ENCODE peak calls at places on chromosome 11, in nine cellular contexts. L is kidney, Z is cardiac muscle cell, B is ascending aorta, R is breast epithelium, N is HFF-Myc, X is osteocyte, W is fibroblast of lung, A is sigmoid colon. M is an unnamed sample.

GRCh38 chr11:121236115-121237001 is 56.2 kb upstream of the SC5D start:
- DNase-seq in W (peak; percentile 85), R (no peak), Z (peak; percentile 15), L (no peak), N (no peak), B (no peak), X (no peak), A (no peak), M (no peak)

GRCh38 chr11:78080084-78080817 is 589 bp upstream of the NDUFC2 start:
- DNase-seq in R (peak; percentile 37), B (no peak), N (no peak), L (no peak), X (no peak), A (no peak), W (no peak), Z (peak; percentile 20), M (no peak)

GRCh38 chr11:67438121-67438902 is 830 bp upstream of the PTPRCAP start:
- DNase-seq in B (no peak), R (no peak), Z (no peak), A (no peak), X (no peak), L (peak; percentile 91), N (no peak), W (no peak), M (peak; percentile 55)

GRCh38 chr11:12680246-12680939 is 6.2 kb downstream of the TEAD1 start:
- DNase-seq in L (peak; percentile 93), A (peak; percentile 95), W (peak; percentile 97), Z (peak; percentile 95), X (peak; percentile 89), R (peak; percentile 88), N (peak; percentile 66), B (peak; percentile 43), M (no peak)

GRCh38 chr11:113488931-113489351 is 13.7 kb upstream of the DRD2 start:
- DNase-seq in X (no peak), Z (no peak), R (no peak), A (no peak), B (no peak), W (no peak), N (no peak), L (no peak), M (no peak)

GRCh38 chr11:66113132-66113856 is 43.2 kb downstream of the PACS1 start:
- DNase-seq in N (peak; percentile 53), A (no peak), R (no peak), B (no peak), Z (peak; percentile 68), L (no peak), W (peak; percentile 92), X (no peak), M (no peak)

GRCh38 chr11:73275381-73275750 is 3.2 kb downstream of the P2RY6 start:
- DNase-seq in X (no peak), N (no peak), W (no peak), L (no peak), R (peak; percentile 52), A (peak; percentile 46), B (no peak), Z (no peak), M (no peak)

GRCh38 chr11:119130662-119131061 is 9.3 kb downstream of the HINFP start:
- DNase-seq in W (peak; percentile 37), N (no peak), R (no peak), Z (peak; percentile 81), A (no peak), B (no peak), L (no peak), X (no peak), M (no peak)

GRCh38 chr11:64207247-64208085 is 945 bp downstream of the FERMT3 start:
- DNase-seq in X (no peak), B (peak; percentile 50), L (peak; percentile 93), R (no peak), Z (peak; percentile 84), A (peak; percentile 85), N (peak; percentile 55), W (peak; percentile 81), M (peak; percentile 73)

GRCh38 chr11:74487875-74488274 is 5.6 kb downstream of the LIPT2 start:
- DNase-seq in Z (no peak), X (peak; percentile 34), R (no peak), W (no peak), A (no peak), L (no peak), N (no peak), B (no peak), M (no peak)
- TF ChIP-seq CTCF in Z (peak; percentile 8), X (no peak), R (no peak), W (no peak), A (no peak), L (peak; percentile 16), N (peak; percentile 34), B (no peak), M (no peak)

GRCh38 chr11:2931771-2932738 is 2.8 kb upstream of the PHLDA2 start:
- DNase-seq in A (peak; percentile 64), X (no peak), Z (no peak), R (peak; percentile 50), L (peak; percentile 81), W (no peak), B (no peak), N (no peak), M (no peak)

GRCh38 chr11:2929511-2929879 is 275 bp upstream of the PHLDA2 start:
- DNase-seq in L (peak; percentile 92), W (peak; percentile 77), R (peak; percentile 65), N (no peak), B (no peak), Z (peak; percentile 76), X (peak; percentile 92), A (peak; percentile 72), M (peak; percentile 71)

GRCh38 chr11:2931416-2931746 is 2.2 kb upstream of the PHLDA2 start:
- DNase-seq in X (no peak), W (no peak), R (peak; percentile 45), Z (no peak), L (no peak), A (peak; percentile 60), N (no peak), B (no peak), M (no peak)

GRCh38 chr11:2929880-2930704 is 872 bp upstream of the PHLDA2 start:
- DNase-seq in N (no peak), A (peak; percentile 70), X (no peak), L (peak; percentile 83), B (no peak), Z (peak; percentile 33), R (peak; percentile 60), W (peak; percentile 53), M (no peak)

DNA sequence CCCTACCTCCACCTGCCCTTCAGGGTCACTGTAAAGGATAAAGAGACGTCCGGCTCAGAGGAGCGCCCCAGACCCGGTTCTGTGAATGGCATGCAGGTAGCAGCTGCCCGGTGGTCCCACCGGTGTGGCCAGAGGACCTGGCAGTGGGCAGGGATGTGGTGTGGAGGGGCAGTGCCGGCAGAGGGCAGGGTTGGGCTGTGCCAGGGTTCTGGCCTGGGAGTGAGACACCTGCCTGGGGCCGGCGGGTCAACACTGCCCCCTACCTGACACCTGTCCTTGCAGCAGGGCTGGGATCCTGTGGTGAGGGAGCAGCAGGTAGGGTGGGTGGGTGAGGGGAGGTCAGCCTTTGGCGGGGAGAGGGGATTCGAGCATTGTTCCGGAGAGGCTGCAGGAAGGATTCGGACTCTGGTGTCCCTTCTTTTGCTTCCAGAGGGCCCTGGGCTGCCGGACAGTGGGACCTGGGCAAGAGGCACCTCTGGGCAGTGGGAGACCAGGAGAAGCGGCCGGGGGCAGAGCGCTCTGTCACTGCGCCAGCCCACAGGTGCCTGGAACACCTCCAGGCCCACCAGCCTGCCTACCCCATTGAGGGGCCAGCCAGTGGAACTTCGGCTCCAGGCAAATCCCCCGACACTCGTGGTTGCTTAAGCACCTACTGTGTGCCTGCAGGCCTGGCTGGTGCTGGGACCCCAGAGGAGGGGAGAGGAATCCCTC is 1.6 kb upstream of the PHLDA2 start:
- DNase-seq in B (no peak), X (no peak), A (peak; percentile 71), L (peak; percentile 94), W (no peak), Z (peak; percentile 51), N (no peak), R (peak; percentile 93), M (no peak)
- TF ChIP-seq CTCF in B (peak; percentile 26), X (peak; percentile 71), A (no peak), L (peak; percentile 90), W (no peak), Z (peak; percentile 42), N (peak; percentile 60), R (peak; percentile 72), M (peak; percentile 30)

GRCh38 chr11:61511383-61511782 is 2.8 kb downstream of the LRRC10B start:
- DNase-seq in W (no peak), L (no peak), R (no peak), A (no peak), N (no peak), Z (no peak), X (no peak), B (no peak), M (no peak)
- TF ChIP-seq CTCF in W (no peak), L (no peak), R (no peak), A (no peak), N (no peak), Z (no peak), X (no peak), B (no peak), M (no peak)

GRCh38 chr11:61297341-61297740 is 2.2 kb upstream of the VWCE start:
- DNase-seq in B (no peak), W (peak; percentile 77), X (no peak), N (no peak), L (no peak), A (no peak), Z (no peak), R (no peak), M (no peak)

GRCh38 chr11:61293869-61294716 is 1.0 kb downstream of the VWCE start:
- DNase-seq in L (peak; percentile 87), N (no peak), W (peak; percentile 35), R (no peak), A (peak; percentile 85), B (no peak), X (peak; percentile 91), Z (peak; percentile 64), M (peak; percentile 19)

GRCh38 chr11:61297741-61298140 is 2.6 kb upstream of the VWCE start:
- DNase-seq in A (peak; percentile 78), B (no peak), W (peak; percentile 99), Z (peak; percentile 97), L (peak; percentile 53), R (no peak), X (no peak), N (peak; percentile 87), M (no peak)

GRCh38 chr11:61295596-61295926 is 445 bp upstream of the VWCE start:
- DNase-seq in B (no peak), Z (no peak), A (no peak), W (no peak), X (no peak), L (no peak), R (no peak), N (no peak), M (no peak)

DNA sequence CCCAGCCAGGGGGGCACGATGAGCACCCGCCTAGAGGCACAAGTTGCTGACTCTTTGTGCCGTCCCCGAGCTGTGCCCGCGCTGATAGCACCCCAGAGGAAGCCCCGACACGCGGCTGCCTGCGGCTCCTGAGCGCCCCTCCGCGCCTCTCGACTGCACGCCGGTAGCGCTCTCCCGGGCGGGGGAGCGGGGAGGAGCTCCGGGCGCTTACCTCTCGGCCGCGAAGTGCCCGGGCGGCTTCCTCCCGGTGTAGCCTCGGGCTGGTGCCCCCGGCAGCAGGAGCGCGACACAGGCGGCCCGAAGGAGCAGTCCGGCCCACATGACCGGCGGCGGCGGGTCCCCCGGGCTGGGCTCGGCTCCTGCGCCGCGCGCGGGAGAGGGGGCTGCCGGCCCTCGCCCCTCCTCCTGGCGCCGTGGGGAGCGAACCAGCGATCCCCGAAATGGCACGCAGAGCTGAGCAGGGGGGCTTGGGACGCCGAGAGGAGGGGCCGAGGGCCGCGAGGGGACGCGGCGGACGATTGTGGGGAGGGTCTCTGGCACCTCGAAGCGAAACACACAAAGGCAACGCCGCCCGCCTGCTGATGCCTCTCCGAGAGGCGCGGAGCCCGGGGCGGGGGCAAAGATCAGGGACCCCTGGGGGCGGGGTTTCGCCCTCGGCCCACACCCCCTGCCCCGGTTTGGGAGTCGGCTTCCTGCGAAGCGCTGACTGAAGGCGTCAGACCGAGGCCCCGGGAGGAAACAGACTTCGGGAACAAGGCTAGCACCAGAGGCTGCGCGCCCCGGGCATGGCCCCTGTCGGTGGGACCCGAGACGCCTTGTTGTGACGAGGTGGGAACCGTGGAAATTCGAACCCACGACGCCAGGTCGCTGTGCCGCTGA is at the start of gene VWCE:
- DNase-seq in L (peak; percentile 86), B (no peak), W (peak; percentile 49), Z (peak; percentile 64), X (peak; percentile 86), R (no peak), A (peak; percentile 70), N (no peak), M (peak; percentile 37)
- TF ChIP-seq CTCF in L (no peak), B (no peak), W (peak; percentile 31), Z (peak; percentile 43), X (peak; percentile 34), R (no peak), A (no peak), N (peak; percentile 5), M (no peak)